ENCODE peak calls at places on chromosomes 4 and X, in six cellular contexts. C is amniotic epithelial cell; O is progenitor cell of endocrine pancreas; Y is left colon; G is choroid plexus epithelial cell; H is naive thymus-derived CD4-positive, alpha-beta T cell. U is an unnamed sample.

GRCh38 chr4:66562276-66562806 is 892.1 kb upstream of the EPHA5 start:
- DNase-seq in H (no peak), G (peak), O (no peak), C (peak), Y (no peak), U (peak)

GRCh38 chrX:102808336-102808735 is 87.8 kb downstream of the GPRASP3 start:
- DNase-seq in Y (no peak), G (peak), O (no peak), H (no peak), C (peak), U (peak)

GRCh38 chrX:130896816-130897508 is 6.0 kb downstream of the ENOX2 start:
- DNase-seq in H (no peak), G (peak), Y (no peak), C (peak), O (no peak), U (no peak)

GRCh38 chr4:163404080-163404479 is 60.4 kb downstream of the NPY5R start:
- DNase-seq in O (no peak), H (no peak), C (no peak), Y (no peak), G (no peak), U (no peak)

GRCh38 chr4:23881052-23881501 is 8.8 kb downstream of the PPARGC1A start:
- DNase-seq in G (no peak), Y (no peak), O (no peak), C (peak), H (no peak), U (no peak)

GRCh38 chrX:124289443-124289842 is 43.0 kb upstream of the TEX13D start:
- DNase-seq in H (no peak), Y (no peak), G (no peak), C (no peak), O (no peak), U (no peak)

GRCh38 chrX:108199691-108200090 is 108.1 kb downstream of the ATG4A start:
- DNase-seq in Y (no peak), O (no peak), H (no peak), C (peak), G (peak), U (peak)

GRCh38 chr4:1726146-1726934 is 5.0 kb downstream of the TACC3 start:
- DNase-seq in C (peak), Y (peak), O (peak), G (peak), H (peak), U (peak)

GRCh38 chr4:40190880-40191815 is 5.7 kb upstream of the RHOH start:
- DNase-seq in C (peak), H (peak), G (no peak), Y (no peak), O (no peak), U (no peak)

GRCh38 chr4:61994036-61994435 is 793.9 kb downstream of the ADGRL3 start:
- DNase-seq in G (peak), C (peak), H (no peak), Y (no peak), O (no peak), U (peak)

GRCh38 chr4:3807861-3808521 is 41.8 kb downstream of the ADRA2C start:
- DNase-seq in O (no peak), G (no peak), H (no peak), Y (no peak), C (no peak), U (no peak)

GRCh38 chr4:106707776-106708603 is 328.1 kb downstream of the DKK2 start:
- DNase-seq in O (no peak), G (peak), H (no peak), Y (no peak), C (peak), U (peak)

GRCh38 chr4:16582526-16582925 is 315.9 kb downstream of the LDB2 start:
- DNase-seq in C (no peak), H (no peak), Y (no peak), G (no peak), O (no peak), U (no peak)

GRCh38 chrX:134026732-134027311 is 41.4 kb upstream of the GPC3 start:
- DNase-seq in G (peak), O (peak), H (peak), Y (no peak), C (peak), U (peak)

GRCh38 chr4:1177274-1178141 is 5.1 kb upstream of the SPON2 start:
- DNase-seq in C (peak), O (no peak), H (no peak), G (no peak), Y (peak), U (no peak)

GRCh38 chrX:18707442-18708049 is at the start of gene PPEF1:
- DNase-seq in H (no peak), O (no peak), Y (no peak), C (no peak), G (peak), U (no peak)

GRCh38 chr4:118034061-118034785 is at the start of gene NDST3:
- DNase-seq in Y (peak), H (no peak), O (peak), C (peak), G (peak), U (peak)

GRCh38 chr4:186840771-186841301 is 117.2 kb upstream of the FAT1 start:
- DNase-seq in C (no peak), H (no peak), G (no peak), O (no peak), Y (no peak), U (no peak)

GRCh38 chrX:68989456-68989855 is 160.6 kb downstream of the EFNB1 start:
- DNase-seq in Y (no peak), O (no peak), H (no peak), C (no peak), G (no peak), U (no peak)

GRCh38 chrX:24647257-24648058 is at the start of gene PCYT1B:
- DNase-seq in Y (peak), H (peak), G (peak), C (peak), O (peak), U (peak)

GRCh38 chr4:185966549-185966948 is 102.4 kb upstream of the TLR3 start:
- DNase-seq in O (no peak), Y (no peak), C (no peak), H (no peak), G (peak), U (no peak)

GRCh38 chr4:56871357-56871993 is 36.2 kb upstream of the REST start:
- DNase-seq in C (no peak), Y (no peak), O (no peak), G (peak), H (no peak), U (peak)

GRCh38 chrX:105462191-105462590 is 241.7 kb upstream of the TEX13A start:
- DNase-seq in C (no peak), G (peak), H (no peak), Y (no peak), O (no peak), U (no peak)

GRCh38 chrX:16427668-16428067 is 222.3 kb upstream of the S100G start:
- DNase-seq in H (no peak), Y (no peak), C (no peak), O (no peak), G (no peak), U (no peak)

GRCh38 chrX:2692221-2693122 is 1.4 kb downstream of the CD99 start:
- DNase-seq in H (no peak), Y (no peak), G (peak), C (peak), O (no peak), U (peak)

GRCh38 chr4:74426101-74426500 is 18.8 kb upstream of the AREG start:
- DNase-seq in C (peak), O (no peak), H (no peak), G (peak), Y (no peak), U (peak)

GRCh38 chr4:145351162-145351561 is 130.5 kb upstream of the SMAD1 start:
- DNase-seq in H (no peak), O (no peak), C (no peak), G (no peak), Y (no peak), U (no peak)

GRCh38 chr4:180636696-180637095 is 1606.5 kb upstream of the TENM3 start:
- DNase-seq in H (no peak), Y (no peak), C (no peak), G (peak), O (no peak), U (peak)

GRCh38 chr4:110636677-110637407 is 14.0 kb upstream of the PITX2 start:
- DNase-seq in Y (no peak), H (no peak), G (no peak), C (peak), O (no peak), U (peak)

GRCh38 chrX:23784487-23785301 is 1.7 kb downstream of the SAT1 start:
- DNase-seq in Y (no peak), G (peak), C (peak), H (no peak), O (no peak), U (peak)

GRCh38 chrX:102976793-102977495 is 39.9 kb downstream of the RAB40AL start:
- DNase-seq in G (peak), Y (no peak), C (no peak), O (no peak), H (no peak), U (peak)

U was measured in iris pigment epithelial cell.